ENCODE peak calls at places on chromosomes 4 and X, in seven cellular contexts. Q, Y, D, Z, P, W and B are unnamed samples.

GRCh38 chr4:166432842-166433241 is 559.8 kb downstream of the TLL1 start:
- DNase-seq in Y (no peak), Q (no peak), W (no peak), D (no peak), P (no peak), Z (peak), B (no peak)

GRCh38 chrX:118497180-118497814 is 1.7 kb downstream of the DOCK11 start:
- DNase-seq in W (no peak), D (no peak), Z (no peak), P (no peak), Y (no peak), Q (no peak), B (no peak)

GRCh38 chr4:101102114-101102752 is 245.1 kb downstream of the PPP3CA start:
- DNase-seq in Z (peak), D (peak), Y (no peak), Q (peak), W (peak), P (no peak), B (no peak)

GRCh38 chr4:33150139-33150538 is 2430.0 kb downstream of the PCDH7 start:
- DNase-seq in D (no peak), P (no peak), W (no peak), Z (no peak), Y (no peak), Q (no peak), B (no peak)

GRCh38 chr4:45453258-45453841 is 670.5 kb downstream of the GABRG1 start:
- DNase-seq in Y (no peak), Q (no peak), Z (no peak), W (no peak), P (peak), D (no peak), B (peak)

GRCh38 chr4:39931441-39931901 is 46.2 kb downstream of the PDS5A start:
- DNase-seq in W (no peak), D (no peak), Y (peak), Z (no peak), Q (no peak), P (no peak), B (no peak)

GRCh38 chrX:38929966-38930421 is 128.7 kb downstream of the MID1IP1 start:
- DNase-seq in Y (no peak), Q (peak), D (peak), W (peak), Z (peak), P (no peak), B (peak)

GRCh38 chr4:77931452-77932135 is 69.0 kb downstream of the MRPL1 start:
- DNase-seq in Z (peak), D (no peak), P (no peak), Q (no peak), Y (no peak), W (no peak), B (peak)

GRCh38 chr4:138445098-138445497 is 202.9 kb upstream of the SLC7A11 start:
- DNase-seq in Q (no peak), D (no peak), Y (no peak), Z (peak), W (peak), P (no peak), B (no peak)

GRCh38 chrX:68807818-68808217 is 21.0 kb upstream of the EFNB1 start:
- DNase-seq in Z (peak), D (no peak), Y (no peak), W (no peak), P (peak), Q (no peak), B (no peak)

GRCh38 chr4:73718375-73719373 is 21.7 kb upstream of the CXCL8 start:
- DNase-seq in P (no peak), Y (no peak), D (no peak), Q (no peak), Z (peak), W (no peak), B (no peak)

GRCh38 chrX:21376636-21377035 is 2.4 kb downstream of the CNKSR2 start:
- DNase-seq in W (no peak), P (no peak), Y (no peak), D (no peak), Q (no peak), Z (no peak), B (no peak)

GRCh38 chr4:72564789-72565188 is 4.2 kb downstream of the ADAMTS3 start:
- DNase-seq in W (no peak), P (no peak), Y (no peak), Q (no peak), D (no peak), Z (no peak), B (no peak)

GRCh38 chr4:16270654-16271328 is 44.5 kb upstream of the TAPT1 start:
- DNase-seq in Y (no peak), Q (no peak), W (no peak), Z (peak), P (peak), D (no peak), B (no peak)

GRCh38 chr4:26788341-26788733 is 72.3 kb upstream of the STIM2 start:
- DNase-seq in Y (no peak), Z (no peak), Q (no peak), W (no peak), D (no peak), P (no peak), B (no peak)

GRCh38 chrX:129777218-129777768 is 2.5 kb upstream of the SASH3 start:
- DNase-seq in P (no peak), Z (no peak), Q (peak), W (no peak), Y (no peak), D (no peak), B (no peak)

GRCh38 chr4:108301583-108302256 is 133.0 kb upstream of the LEF1 start:
- DNase-seq in W (no peak), D (no peak), Z (no peak), Y (no peak), P (no peak), Q (no peak), B (no peak)

GRCh38 chr4:169922632-169923276 is 103.4 kb downstream of the MFAP3L start:
- DNase-seq in P (no peak), D (no peak), W (no peak), Y (no peak), Z (peak), Q (peak), B (no peak)

GRCh38 chr4:145679520-145679919 is 426 bp upstream of the C4orf51 start:
- DNase-seq in Y (no peak), W (peak), D (peak), Q (peak), Z (peak), P (peak), B (peak)

GRCh38 chr4:111630705-111631104 is 514.5 kb upstream of the FAM241A start:
- DNase-seq in Y (no peak), Q (no peak), W (no peak), Z (peak), D (no peak), P (no peak), B (no peak)

GRCh38 chr4:88964450-88964849 is 92.5 kb downstream of the FAM13A start:
- DNase-seq in D (no peak), W (no peak), P (peak), Q (no peak), Y (no peak), Z (peak), B (no peak)

GRCh38 chr4:87053802-87054767 is 119.3 kb downstream of the AFF1 start:
- DNase-seq in Y (no peak), Q (no peak), W (no peak), Z (no peak), D (no peak), P (no peak), B (no peak)

GRCh38 chrX:135596495-135596894 is 76.0 kb downstream of the INTS6L start:
- DNase-seq in D (no peak), W (no peak), Y (peak), Q (no peak), P (peak), Z (peak), B (no peak)

GRCh38 chr4:148058160-148058859 is 326.4 kb downstream of the ARHGAP10 start:
- DNase-seq in Q (no peak), D (no peak), Y (no peak), Z (no peak), W (no peak), P (no peak), B (no peak)

GRCh38 chrX:66760648-66761047 is 121.8 kb upstream of the EDA2R start:
- DNase-seq in Z (peak), P (peak), W (no peak), Q (no peak), D (no peak), Y (no peak), B (no peak)

GRCh38 chr4:113512880-113513279 is 248.7 kb downstream of the CAMK2D start:
- DNase-seq in Z (no peak), Q (no peak), D (no peak), Y (no peak), P (no peak), W (no peak), B (no peak)

GRCh38 chr4:149985981-149986380 is 92.3 kb upstream of the DCLK2 start:
- DNase-seq in Z (no peak), W (no peak), D (no peak), Y (no peak), Q (no peak), P (no peak), B (no peak)

GRCh38 chr4:159052315-159052714 is 50.6 kb upstream of the RAPGEF2 start:
- DNase-seq in Z (no peak), Y (no peak), D (no peak), P (no peak), Q (no peak), W (no peak), B (no peak)

GRCh38 chr4:113051361-113051760 is 1.9 kb downstream of the ANK2 start:
- DNase-seq in Y (no peak), W (no peak), P (no peak), D (no peak), Q (no peak), Z (no peak), B (no peak)

GRCh38 chr4:32560306-32560705 is 1840.1 kb downstream of the PCDH7 start:
- DNase-seq in Z (peak), Q (no peak), D (no peak), P (no peak), W (no peak), Y (no peak), B (peak)

GRCh38 chr4:39597695-39598381 is 40.8 kb downstream of the SMIM14 start:
- DNase-seq in W (no peak), Q (no peak), P (no peak), D (no peak), Z (no peak), Y (no peak), B (no peak)

GRCh38 chr4:183852910-183853555 is 52.1 kb upstream of the STOX2 start:
- DNase-seq in D (no peak), Y (no peak), Q (no peak), Z (no peak), W (no peak), P (no peak), B (no peak)

GRCh38 chr4:54976682-54977081 is 148.7 kb downstream of the KDR start:
- DNase-seq in Q (no peak), P (no peak), D (no peak), Y (no peak), Z (no peak), W (no peak), B (no peak)

GRCh38 chr4:140691369-140691768 is 64.8 kb downstream of the TBC1D9 start:
- DNase-seq in Z (peak), P (peak), D (peak), W (no peak), Y (no peak), Q (no peak), B (no peak)

GRCh38 chr4:17323619-17324400 is 188.1 kb downstream of the QDPR start:
- DNase-seq in D (no peak), Y (no peak), Q (no peak), Z (peak), P (no peak), W (peak), B (no peak)

DNA sequence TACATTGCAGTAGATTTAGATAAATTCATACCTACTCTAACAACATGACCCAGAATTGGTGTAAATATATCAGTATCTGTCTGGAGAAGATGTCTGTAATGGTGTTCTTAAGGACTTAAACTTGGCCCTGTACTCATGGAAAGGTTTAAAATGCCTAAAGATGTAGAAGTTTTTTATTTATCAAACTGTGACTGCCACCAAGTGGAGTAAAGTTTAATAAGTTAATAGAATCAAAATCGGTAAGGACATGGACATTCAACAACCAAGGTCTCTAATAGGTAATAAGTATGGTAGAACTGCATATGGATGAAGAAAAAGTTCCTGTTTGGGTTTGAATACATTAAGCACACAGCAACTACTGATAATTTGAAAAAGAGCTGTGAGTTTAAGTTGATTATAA is 474.0 kb upstream of the NDST3 start:
- DNase-seq in Y (no peak), Z (peak), Q (no peak), D (peak), W (no peak), P (peak), B (no peak)
- H3K4me3 ChIP-seq in Y (no peak), Z (no peak), Q (no peak), D (no peak), W (no peak), P (no peak), B (no peak)

GRCh38 chr4:122914292-122914904 is 8.0 kb downstream of the NUDT6 start:
- DNase-seq in P (peak), Q (no peak), W (peak), D (peak), Z (peak), Y (no peak), B (no peak)
- TF ChIP-seq CTCF in P (peak), Q (peak), W (peak), D (peak), Z (peak), Y (no peak), B (peak)

GRCh38 chr4:168654206-168655174 is 157.6 kb downstream of the PALLD start:
- DNase-seq in Y (no peak), P (no peak), W (no peak), Z (peak), D (no peak), Q (no peak), B (no peak)
- H3K4me3 ChIP-seq in Y (no peak), P (no peak), W (no peak), Z (no peak), D (no peak), Q (no peak), B (no peak)

GRCh38 chrX:154836163-154836562 is 1.7 kb upstream of the SMIM9 start:
- DNase-seq in Y (no peak), Q (no peak), P (no peak), W (no peak), D (no peak), Z (no peak), B (no peak)

GRCh38 chrX:154840856-154841255 is 6.4 kb upstream of the SMIM9 start:
- DNase-seq in W (peak), Y (no peak), Z (peak), Q (no peak), D (peak), P (peak), B (no peak)
- TF ChIP-seq CTCF in W (peak), Y (peak), Z (no peak), Q (peak), D (peak), P (peak), B (peak)

GRCh38 chr4:152537881-152538280 is 2.0 kb upstream of the FBXW7 start:
- DNase-seq in Q (no peak), D (no peak), W (no peak), P (no peak), Z (no peak), Y (no peak), B (no peak)
- H3K4me3 ChIP-seq in Q (no peak), D (no peak), W (peak), P (no peak), Z (no peak), Y (no peak), B (no peak)

GRCh38 chr4:142917678-142918077 is 71.6 kb upstream of the INPP4B start:
- DNase-seq in Q (no peak), W (no peak), P (peak), D (no peak), Z (no peak), Y (no peak), B (no peak)
- TF ChIP-seq CTCF in Q (no peak), W (no peak), P (no peak), D (no peak), Z (no peak), Y (no peak), B (no peak)

DNA sequence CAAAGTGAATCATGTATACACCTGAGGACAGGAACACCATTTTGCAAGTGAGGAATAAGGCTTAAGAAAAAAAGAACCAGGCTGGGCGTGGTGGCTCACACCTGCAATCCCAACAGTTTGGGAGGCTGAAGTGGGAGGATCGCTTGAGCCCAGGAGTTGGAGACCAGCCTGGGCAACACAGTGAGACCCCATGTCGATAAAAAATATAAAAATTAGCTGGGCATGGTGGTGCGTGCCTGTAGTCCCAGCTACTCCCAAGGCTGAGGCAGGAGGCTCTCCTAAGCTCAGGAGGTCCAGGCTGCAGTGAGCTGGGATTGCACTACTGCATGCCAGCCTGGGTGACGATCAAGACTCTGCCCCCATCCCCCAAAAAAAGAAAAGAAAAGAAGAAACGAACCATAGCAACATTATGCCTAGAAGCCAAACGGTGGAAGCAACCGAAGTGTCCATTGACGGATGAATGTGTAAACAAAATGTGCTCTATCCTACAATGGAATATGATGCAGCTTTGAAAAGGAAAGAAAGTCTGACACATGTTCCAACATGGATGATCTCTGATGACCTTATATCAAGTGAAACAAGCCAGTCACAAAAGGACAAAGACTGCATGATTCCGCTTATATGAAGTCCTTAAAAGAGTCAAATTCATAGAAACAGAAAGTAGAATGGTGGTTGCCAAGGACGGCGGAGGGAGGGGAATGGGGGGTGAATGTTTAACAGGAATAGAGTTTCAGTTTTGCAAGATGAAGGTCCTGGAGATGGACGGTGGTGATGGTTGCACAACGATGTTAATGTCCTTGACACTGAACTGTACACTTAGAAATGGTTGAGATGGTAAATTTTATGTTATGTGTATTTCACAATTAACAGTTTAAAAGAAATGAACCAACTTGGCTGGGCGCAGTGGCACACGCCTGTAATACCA is 8.6 kb upstream of the KIAA0232 start:
- DNase-seq in D (no peak), Y (no peak), W (no peak), Q (no peak), P (no peak), Z (no peak), B (no peak)
- H3K4me3 ChIP-seq in D (no peak), Y (no peak), W (no peak), Q (no peak), P (no peak), Z (no peak), B (no peak)